ENCODE peak calls at places on chromosomes 2 and 18, in five cellular contexts. One of them, this sample, is unnamed.

GRCh38 chr18:52991246-52991645 is 651.2 kb downstream of the DCC start:
- DNase-seq in cardiac fibroblast: no peak
- DNase-seq in cardiac muscle cell: no peak
- DNase-seq in NCI-H2171: no peak
- DNase-seq in activated CD4-positive, alpha-beta T cell treated with anti-CD3 and anti-CD28 coated beads for 24 hours: no peak
- DNase-seq in this sample: no peak

GRCh38 chr18:58268849-58269248 is 224.8 kb downstream of the NEDD4L start:
- DNase-seq in cardiac fibroblast: peak
- DNase-seq in cardiac muscle cell: peak
- DNase-seq in NCI-H2171: no peak
- DNase-seq in activated CD4-positive, alpha-beta T cell treated with anti-CD3 and anti-CD28 coated beads for 24 hours: no peak
- DNase-seq in this sample: no peak

GRCh38 chr2:234044157-234044556 is 6.3 kb upstream of the SPP2 start:
- DNase-seq in cardiac fibroblast: peak
- DNase-seq in cardiac muscle cell: peak
- DNase-seq in NCI-H2171: no peak
- DNase-seq in activated CD4-positive, alpha-beta T cell treated with anti-CD3 and anti-CD28 coated beads for 24 hours: no peak
- DNase-seq in this sample: no peak

GRCh38 chr2:236554629-236555282 is 14.9 kb upstream of the ACKR3 start:
- DNase-seq in cardiac fibroblast: no peak
- DNase-seq in cardiac muscle cell: no peak
- DNase-seq in NCI-H2171: no peak
- DNase-seq in activated CD4-positive, alpha-beta T cell treated with anti-CD3 and anti-CD28 coated beads for 24 hours: no peak
- DNase-seq in this sample: no peak

GRCh38 chr2:69054431-69054830 is 41.5 kb downstream of the ANTXR1 start:
- DNase-seq in cardiac fibroblast: no peak
- DNase-seq in cardiac muscle cell: peak
- DNase-seq in NCI-H2171: no peak
- DNase-seq in activated CD4-positive, alpha-beta T cell treated with anti-CD3 and anti-CD28 coated beads for 24 hours: no peak
- DNase-seq in this sample: no peak

GRCh38 chr2:40395169-40396023 is 56.5 kb downstream of the SLC8A1 start:
- DNase-seq in cardiac fibroblast: peak
- DNase-seq in cardiac muscle cell: no peak
- DNase-seq in NCI-H2171: no peak
- DNase-seq in activated CD4-positive, alpha-beta T cell treated with anti-CD3 and anti-CD28 coated beads for 24 hours: no peak
- DNase-seq in this sample: no peak

GRCh38 chr18:56709463-56709862 is 58.3 kb downstream of the WDR7 start:
- DNase-seq in cardiac fibroblast: peak
- DNase-seq in cardiac muscle cell: peak
- DNase-seq in NCI-H2171: peak
- DNase-seq in activated CD4-positive, alpha-beta T cell treated with anti-CD3 and anti-CD28 coated beads for 24 hours: peak
- DNase-seq in this sample: no peak

GRCh38 chr2:196750291-196750923 is 49.1 kb downstream of the GTF3C3 start:
- DNase-seq in cardiac fibroblast: no peak
- DNase-seq in cardiac muscle cell: no peak
- DNase-seq in NCI-H2171: no peak
- DNase-seq in activated CD4-positive, alpha-beta T cell treated with anti-CD3 and anti-CD28 coated beads for 24 hours: no peak
- DNase-seq in this sample: no peak

GRCh38 chr2:173150963-173151362 is 75.3 kb downstream of the MAP3K20 start:
- DNase-seq in cardiac fibroblast: peak
- DNase-seq in cardiac muscle cell: no peak
- DNase-seq in NCI-H2171: no peak
- DNase-seq in activated CD4-positive, alpha-beta T cell treated with anti-CD3 and anti-CD28 coated beads for 24 hours: no peak
- DNase-seq in this sample: no peak

GRCh38 chr18:45517181-45517741 is 98.0 kb upstream of the SLC14A2 start:
- DNase-seq in cardiac fibroblast: no peak
- DNase-seq in cardiac muscle cell: peak
- DNase-seq in NCI-H2171: no peak
- DNase-seq in activated CD4-positive, alpha-beta T cell treated with anti-CD3 and anti-CD28 coated beads for 24 hours: no peak
- DNase-seq in this sample: peak

GRCh38 chr2:146602383-146602782 is 1242.4 kb upstream of the ACVR2A start:
- DNase-seq in cardiac fibroblast: peak
- DNase-seq in cardiac muscle cell: peak
- DNase-seq in NCI-H2171: no peak
- DNase-seq in activated CD4-positive, alpha-beta T cell treated with anti-CD3 and anti-CD28 coated beads for 24 hours: no peak
- DNase-seq in this sample: no peak

GRCh38 chr2:23828256-23828980 is 98.5 kb downstream of the ATAD2B start:
- DNase-seq in cardiac fibroblast: peak
- DNase-seq in cardiac muscle cell: peak
- DNase-seq in NCI-H2171: no peak
- DNase-seq in activated CD4-positive, alpha-beta T cell treated with anti-CD3 and anti-CD28 coated beads for 24 hours: no peak
- DNase-seq in this sample: no peak

GRCh38 chr2:10407841-10408648 is 40.1 kb downstream of the ODC1 start:
- DNase-seq in cardiac fibroblast: peak
- DNase-seq in cardiac muscle cell: peak
- DNase-seq in NCI-H2171: no peak
- DNase-seq in activated CD4-positive, alpha-beta T cell treated with anti-CD3 and anti-CD28 coated beads for 24 hours: peak
- DNase-seq in this sample: no peak

GRCh38 chr2:38959938-38960608 is 70.4 kb downstream of the ARHGEF33 start:
- DNase-seq in cardiac fibroblast: peak
- DNase-seq in cardiac muscle cell: peak
- DNase-seq in NCI-H2171: no peak
- DNase-seq in activated CD4-positive, alpha-beta T cell treated with anti-CD3 and anti-CD28 coated beads for 24 hours: peak
- DNase-seq in this sample: peak

GRCh38 chr2:160371251-160372009 is 122.2 kb downstream of the RBMS1 start:
- DNase-seq in cardiac fibroblast: peak
- DNase-seq in cardiac muscle cell: peak
- DNase-seq in NCI-H2171: no peak
- DNase-seq in activated CD4-positive, alpha-beta T cell treated with anti-CD3 and anti-CD28 coated beads for 24 hours: no peak
- DNase-seq in this sample: no peak

GRCh38 chr2:85797959-85798358 is 44.2 kb downstream of the ATOH8 start:
- DNase-seq in cardiac fibroblast: peak
- DNase-seq in cardiac muscle cell: peak
- DNase-seq in NCI-H2171: no peak
- DNase-seq in activated CD4-positive, alpha-beta T cell treated with anti-CD3 and anti-CD28 coated beads for 24 hours: no peak
- DNase-seq in this sample: no peak

GRCh38 chr2:39050109-39050508 is 70.7 kb downstream of the SOS1 start:
- DNase-seq in cardiac fibroblast: peak
- DNase-seq in cardiac muscle cell: no peak
- DNase-seq in NCI-H2171: no peak
- DNase-seq in activated CD4-positive, alpha-beta T cell treated with anti-CD3 and anti-CD28 coated beads for 24 hours: no peak
- DNase-seq in this sample: no peak

GRCh38 chr2:27735263-27735904 is 36.1 kb upstream of the MRPL33 start:
- DNase-seq in cardiac fibroblast: peak
- DNase-seq in cardiac muscle cell: peak
- DNase-seq in NCI-H2171: no peak
- DNase-seq in activated CD4-positive, alpha-beta T cell treated with anti-CD3 and anti-CD28 coated beads for 24 hours: peak
- DNase-seq in this sample: no peak

GRCh38 chr2:237465515-237466227 is 21.4 kb upstream of the MLPH start:
- DNase-seq in cardiac fibroblast: peak
- DNase-seq in cardiac muscle cell: peak
- DNase-seq in NCI-H2171: no peak
- DNase-seq in activated CD4-positive, alpha-beta T cell treated with anti-CD3 and anti-CD28 coated beads for 24 hours: no peak
- DNase-seq in this sample: no peak

GRCh38 chr2:129318581-129319421 is 660.7 kb upstream of the RAB6C start:
- DNase-seq in cardiac fibroblast: peak
- DNase-seq in cardiac muscle cell: no peak
- DNase-seq in NCI-H2171: no peak
- DNase-seq in activated CD4-positive, alpha-beta T cell treated with anti-CD3 and anti-CD28 coated beads for 24 hours: no peak
- DNase-seq in this sample: no peak

GRCh38 chr2:98078699-98079098 is 8.3 kb upstream of the VWA3B start:
- DNase-seq in cardiac fibroblast: no peak
- DNase-seq in cardiac muscle cell: no peak
- DNase-seq in NCI-H2171: no peak
- DNase-seq in activated CD4-positive, alpha-beta T cell treated with anti-CD3 and anti-CD28 coated beads for 24 hours: no peak
- DNase-seq in this sample: no peak

GRCh38 chr2:43086451-43087221 is 139.8 kb downstream of the ZFP36L2 start:
- DNase-seq in cardiac fibroblast: peak
- DNase-seq in cardiac muscle cell: peak
- DNase-seq in NCI-H2171: no peak
- DNase-seq in activated CD4-positive, alpha-beta T cell treated with anti-CD3 and anti-CD28 coated beads for 24 hours: no peak
- DNase-seq in this sample: no peak

GRCh38 chr2:53508667-53509066 is 258.9 kb upstream of the CHAC2 start:
- DNase-seq in cardiac fibroblast: no peak
- DNase-seq in cardiac muscle cell: no peak
- DNase-seq in NCI-H2171: no peak
- DNase-seq in activated CD4-positive, alpha-beta T cell treated with anti-CD3 and anti-CD28 coated beads for 24 hours: no peak
- DNase-seq in this sample: no peak

GRCh38 chr18:48405108-48405507 is 4.1 kb downstream of the ZBTB7C start:
- DNase-seq in cardiac fibroblast: peak
- DNase-seq in cardiac muscle cell: peak
- DNase-seq in NCI-H2171: no peak
- DNase-seq in activated CD4-positive, alpha-beta T cell treated with anti-CD3 and anti-CD28 coated beads for 24 hours: no peak
- DNase-seq in this sample: no peak

GRCh38 chr2:164843346-164843841 is 1.8 kb upstream of the COBLL1 start:
- DNase-seq in cardiac fibroblast: peak
- DNase-seq in cardiac muscle cell: no peak
- DNase-seq in NCI-H2171: no peak
- DNase-seq in activated CD4-positive, alpha-beta T cell treated with anti-CD3 and anti-CD28 coated beads for 24 hours: no peak
- DNase-seq in this sample: no peak

GRCh38 chr2:143161982-143162837 is 33.0 kb downstream of the ARHGAP15 start:
- DNase-seq in cardiac fibroblast: peak
- DNase-seq in cardiac muscle cell: peak
- DNase-seq in NCI-H2171: peak
- DNase-seq in activated CD4-positive, alpha-beta T cell treated with anti-CD3 and anti-CD28 coated beads for 24 hours: peak
- DNase-seq in this sample: peak

GRCh38 chr18:22840606-22841144 is 92.5 kb upstream of the RBBP8 start:
- DNase-seq in cardiac fibroblast: no peak
- DNase-seq in cardiac muscle cell: no peak
- DNase-seq in NCI-H2171: no peak
- DNase-seq in activated CD4-positive, alpha-beta T cell treated with anti-CD3 and anti-CD28 coated beads for 24 hours: no peak
- DNase-seq in this sample: no peak

GRCh38 chr2:6556755-6557154 is 309.0 kb downstream of the CMPK2 start:
- DNase-seq in cardiac fibroblast: peak
- DNase-seq in cardiac muscle cell: no peak
- DNase-seq in NCI-H2171: no peak
- DNase-seq in activated CD4-positive, alpha-beta T cell treated with anti-CD3 and anti-CD28 coated beads for 24 hours: no peak
- DNase-seq in this sample: no peak